ENCODE peak calls at places on chromosomes 2 and 18, in ten cellular contexts. One of them, this sample, is unnamed.

GRCh38 chr2:31788273-31788672 is 207.5 kb upstream of the SRD5A2 start:
- DNase-seq in PC-9: no peak
- DNase-seq in esophagus squamous epithelium: no peak
- DNase-seq in choroid plexus epithelial cell: no peak
- DNase-seq in kidney: no peak
- DNase-seq in endothelial cell of umbilical vein: no peak
- DNase-seq in left ventricle myocardium inferior: no peak
- DNase-seq in lower lobe of right lung: no peak
- DNase-seq in A673: no peak
- DNase-seq in fibroblast of the aortic adventitia: no peak
- DNase-seq in this sample: no peak

GRCh38 chr2:160324161-160324768 is 124.2 kb upstream of the ITGB6 start:
- DNase-seq in PC-9: no peak
- DNase-seq in esophagus squamous epithelium: no peak
- DNase-seq in choroid plexus epithelial cell: peak
- DNase-seq in kidney: peak
- DNase-seq in endothelial cell of umbilical vein: peak
- DNase-seq in left ventricle myocardium inferior: peak
- DNase-seq in lower lobe of right lung: peak
- DNase-seq in A673: peak
- DNase-seq in fibroblast of the aortic adventitia: peak
- DNase-seq in this sample: no peak

GRCh38 chr18:78779996-78780718 is 199.5 kb upstream of the SALL3 start:
- DNase-seq in PC-9: no peak
- DNase-seq in esophagus squamous epithelium: no peak
- DNase-seq in choroid plexus epithelial cell: no peak
- DNase-seq in kidney: no peak
- DNase-seq in endothelial cell of umbilical vein: no peak
- DNase-seq in left ventricle myocardium inferior: no peak
- DNase-seq in lower lobe of right lung: no peak
- DNase-seq in A673: no peak
- DNase-seq in fibroblast of the aortic adventitia: no peak
- DNase-seq in this sample: no peak

GRCh38 chr2:120865656-120866055 is 130.0 kb downstream of the GLI2 start:
- DNase-seq in PC-9: no peak
- DNase-seq in esophagus squamous epithelium: no peak
- DNase-seq in choroid plexus epithelial cell: no peak
- DNase-seq in kidney: no peak
- DNase-seq in endothelial cell of umbilical vein: no peak
- DNase-seq in left ventricle myocardium inferior: no peak
- DNase-seq in lower lobe of right lung: peak
- DNase-seq in A673: no peak
- DNase-seq in fibroblast of the aortic adventitia: no peak
- DNase-seq in this sample: no peak

GRCh38 chr18:26874283-26874682 is 8.8 kb upstream of the AQP4 start:
- DNase-seq in PC-9: no peak
- DNase-seq in esophagus squamous epithelium: no peak
- DNase-seq in choroid plexus epithelial cell: no peak
- DNase-seq in kidney: no peak
- DNase-seq in endothelial cell of umbilical vein: no peak
- DNase-seq in left ventricle myocardium inferior: no peak
- DNase-seq in lower lobe of right lung: no peak
- DNase-seq in A673: no peak
- DNase-seq in fibroblast of the aortic adventitia: no peak
- DNase-seq in this sample: no peak

GRCh38 chr18:14945286-14945685 is 197.3 kb downstream of the ANKRD30B start:
- DNase-seq in PC-9: no peak
- DNase-seq in esophagus squamous epithelium: no peak
- DNase-seq in choroid plexus epithelial cell: no peak
- DNase-seq in kidney: peak
- DNase-seq in endothelial cell of umbilical vein: no peak
- DNase-seq in left ventricle myocardium inferior: no peak
- DNase-seq in lower lobe of right lung: no peak
- DNase-seq in A673: no peak
- DNase-seq in fibroblast of the aortic adventitia: no peak
- DNase-seq in this sample: no peak

GRCh38 chr2:96409543-96410184 is 74.1 kb downstream of the NCAPH start:
- DNase-seq in PC-9: no peak
- DNase-seq in esophagus squamous epithelium: no peak
- DNase-seq in choroid plexus epithelial cell: peak
- DNase-seq in kidney: no peak
- DNase-seq in endothelial cell of umbilical vein: no peak
- DNase-seq in left ventricle myocardium inferior: peak
- DNase-seq in lower lobe of right lung: no peak
- DNase-seq in A673: peak
- DNase-seq in fibroblast of the aortic adventitia: peak
- DNase-seq in this sample: no peak

GRCh38 chr2:239154971-239155805 is 245.6 kb downstream of the HDAC4 start:
- DNase-seq in PC-9: no peak
- DNase-seq in esophagus squamous epithelium: no peak
- DNase-seq in choroid plexus epithelial cell: no peak
- DNase-seq in kidney: peak
- DNase-seq in endothelial cell of umbilical vein: no peak
- DNase-seq in left ventricle myocardium inferior: peak
- DNase-seq in lower lobe of right lung: peak
- DNase-seq in A673: no peak
- DNase-seq in fibroblast of the aortic adventitia: no peak
- DNase-seq in this sample: no peak

GRCh38 chr2:231707625-231708049 is 688 bp upstream of the PTMA start:
- DNase-seq in PC-9: peak
- DNase-seq in esophagus squamous epithelium: peak
- DNase-seq in choroid plexus epithelial cell: peak
- DNase-seq in kidney: no peak
- DNase-seq in endothelial cell of umbilical vein: peak
- DNase-seq in left ventricle myocardium inferior: peak
- DNase-seq in lower lobe of right lung: no peak
- DNase-seq in A673: no peak
- DNase-seq in fibroblast of the aortic adventitia: peak
- DNase-seq in this sample: no peak

GRCh38 chr2:70248145-70248809 is at the start of gene TIA1:
- DNase-seq in PC-9: peak
- DNase-seq in esophagus squamous epithelium: peak
- DNase-seq in choroid plexus epithelial cell: peak
- DNase-seq in kidney: peak
- DNase-seq in endothelial cell of umbilical vein: peak
- DNase-seq in left ventricle myocardium inferior: peak
- DNase-seq in lower lobe of right lung: peak
- DNase-seq in A673: peak
- DNase-seq in fibroblast of the aortic adventitia: peak
- DNase-seq in this sample: peak

GRCh38 chr2:138649571-138649970 is 130.6 kb downstream of the NXPH2 start:
- DNase-seq in PC-9: no peak
- DNase-seq in esophagus squamous epithelium: no peak
- DNase-seq in choroid plexus epithelial cell: no peak
- DNase-seq in kidney: no peak
- DNase-seq in endothelial cell of umbilical vein: no peak
- DNase-seq in left ventricle myocardium inferior: no peak
- DNase-seq in lower lobe of right lung: no peak
- DNase-seq in A673: no peak
- DNase-seq in fibroblast of the aortic adventitia: no peak
- DNase-seq in this sample: no peak

DNA sequence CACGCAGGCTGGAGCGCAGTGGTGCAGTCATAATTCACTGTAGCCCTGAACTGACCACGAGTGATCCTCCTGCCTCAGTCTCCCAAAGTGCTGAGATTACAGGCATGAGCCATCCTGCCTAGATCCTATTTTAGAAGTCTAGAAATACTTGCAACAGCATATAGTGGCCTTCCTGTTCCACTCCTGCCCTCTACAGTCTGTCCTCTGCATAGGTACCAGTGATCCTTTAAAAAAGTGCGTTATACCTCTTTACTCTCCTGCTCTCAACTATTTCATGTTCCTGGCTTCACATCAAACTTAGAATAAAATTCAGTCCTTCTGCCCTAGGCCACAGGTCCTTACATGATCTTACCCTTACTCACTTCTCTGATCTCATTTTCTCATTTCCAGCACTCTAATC is 6.0 kb downstream of the COMMD1 start:
- DNase-seq in PC-9: no peak
- DNase-seq in esophagus squamous epithelium: no peak
- DNase-seq in choroid plexus epithelial cell: peak
- DNase-seq in kidney: no peak
- DNase-seq in endothelial cell of umbilical vein: no peak
- DNase-seq in left ventricle myocardium inferior: no peak
- DNase-seq in lower lobe of right lung: no peak
- DNase-seq in A673: no peak
- DNase-seq in fibroblast of the aortic adventitia: no peak
- DNase-seq in this sample: no peak
- TF ChIP-seq CTCF in PC-9: no peak
- TF ChIP-seq CTCF in esophagus squamous epithelium: no peak
- TF ChIP-seq CTCF in choroid plexus epithelial cell: peak
- TF ChIP-seq CTCF in kidney: peak
- TF ChIP-seq CTCF in endothelial cell of umbilical vein: no peak
- TF ChIP-seq CTCF in left ventricle myocardium inferior: peak
- TF ChIP-seq CTCF in lower lobe of right lung: no peak
- TF ChIP-seq CTCF in A673: peak
- TF ChIP-seq CTCF in fibroblast of the aortic adventitia: peak
- TF ChIP-seq CTCF in this sample: peak

DNA sequence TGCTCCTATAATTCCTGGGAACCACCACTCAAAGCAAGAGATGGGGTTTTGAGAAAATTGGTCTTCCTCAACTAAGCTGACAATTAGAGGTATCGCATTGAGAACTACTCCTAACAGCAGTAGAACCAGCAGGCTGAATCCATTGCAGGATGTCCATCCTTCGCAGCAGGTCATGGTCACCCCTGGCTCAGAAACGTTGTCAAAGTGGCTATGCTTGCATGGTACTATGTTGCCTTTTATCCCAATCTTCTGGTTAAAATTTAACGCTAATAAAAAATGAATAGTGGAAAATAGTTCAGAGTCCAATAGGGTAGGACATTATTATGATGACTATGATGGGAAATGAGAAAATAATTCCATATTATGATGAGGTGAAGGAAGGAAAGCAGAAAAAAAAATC is at the start of gene TM4SF20:
- DNase-seq in PC-9: no peak
- DNase-seq in esophagus squamous epithelium: no peak
- DNase-seq in choroid plexus epithelial cell: no peak
- DNase-seq in kidney: no peak
- DNase-seq in endothelial cell of umbilical vein: no peak
- DNase-seq in left ventricle myocardium inferior: no peak
- DNase-seq in lower lobe of right lung: no peak
- DNase-seq in A673: no peak
- DNase-seq in fibroblast of the aortic adventitia: no peak
- DNase-seq in this sample: no peak
- H3K4me3 ChIP-seq in PC-9: no peak
- H3K4me3 ChIP-seq in esophagus squamous epithelium: no peak
- H3K4me3 ChIP-seq in choroid plexus epithelial cell: no peak
- H3K4me3 ChIP-seq in kidney: no peak
- H3K4me3 ChIP-seq in endothelial cell of umbilical vein: no peak
- H3K4me3 ChIP-seq in left ventricle myocardium inferior: no peak
- H3K4me3 ChIP-seq in lower lobe of right lung: no peak
- H3K4me3 ChIP-seq in A673: no peak
- H3K4me3 ChIP-seq in fibroblast of the aortic adventitia: no peak
- H3K4me3 ChIP-seq in this sample: no peak

DNA sequence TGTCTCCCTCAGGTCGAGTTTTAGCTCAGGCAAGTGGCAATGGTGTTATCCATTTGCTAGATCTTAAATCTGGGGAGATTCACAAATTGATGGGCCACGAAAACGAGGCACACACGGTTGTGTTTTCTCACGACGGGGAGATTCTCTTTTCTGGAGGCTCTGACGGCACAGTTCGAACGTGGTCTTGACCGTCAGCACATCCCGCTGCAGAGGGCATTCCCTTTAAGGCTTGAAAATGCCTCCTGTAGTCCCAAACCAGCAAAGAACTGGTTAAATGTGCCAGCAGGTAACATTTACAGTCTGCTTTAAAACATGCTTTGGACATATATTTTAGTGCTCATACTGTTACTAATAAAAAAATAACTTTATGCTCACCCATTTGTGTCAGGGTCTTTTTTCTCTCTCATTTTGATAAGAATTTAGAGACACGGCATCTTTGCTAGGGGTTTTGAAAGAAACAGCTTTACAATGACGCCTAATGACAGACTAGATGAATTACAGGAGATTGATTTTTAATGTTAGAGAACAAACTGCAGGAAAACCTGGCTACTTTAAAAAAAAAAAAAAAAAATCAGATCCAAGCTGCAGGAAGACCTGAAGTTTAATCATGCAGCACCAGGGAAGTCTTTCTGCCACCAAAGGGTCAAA is 602 bp upstream of the VWC2L start:
- DNase-seq in PC-9: no peak
- DNase-seq in esophagus squamous epithelium: no peak
- DNase-seq in choroid plexus epithelial cell: no peak
- DNase-seq in kidney: no peak
- DNase-seq in endothelial cell of umbilical vein: no peak
- DNase-seq in left ventricle myocardium inferior: no peak
- DNase-seq in lower lobe of right lung: no peak
- DNase-seq in A673: no peak
- DNase-seq in fibroblast of the aortic adventitia: no peak
- DNase-seq in this sample: no peak
- TF ChIP-seq CTCF in PC-9: no peak
- TF ChIP-seq CTCF in esophagus squamous epithelium: no peak
- TF ChIP-seq CTCF in choroid plexus epithelial cell: no peak
- TF ChIP-seq CTCF in kidney: no peak
- TF ChIP-seq CTCF in endothelial cell of umbilical vein: no peak
- TF ChIP-seq CTCF in left ventricle myocardium inferior: no peak
- TF ChIP-seq CTCF in lower lobe of right lung: no peak
- TF ChIP-seq CTCF in A673: no peak
- TF ChIP-seq CTCF in fibroblast of the aortic adventitia: no peak
- TF ChIP-seq CTCF in this sample: no peak

GRCh38 chr2:150483532-150483931 is 3.9 kb downstream of the RND3 start:
- DNase-seq in PC-9: no peak
- DNase-seq in esophagus squamous epithelium: no peak
- DNase-seq in choroid plexus epithelial cell: no peak
- DNase-seq in kidney: no peak
- DNase-seq in endothelial cell of umbilical vein: no peak
- DNase-seq in left ventricle myocardium inferior: no peak
- DNase-seq in lower lobe of right lung: no peak
- DNase-seq in A673: no peak
- DNase-seq in fibroblast of the aortic adventitia: peak
- DNase-seq in this sample: no peak

GRCh38 chr2:150484006-150484405 is 3.5 kb downstream of the RND3 start:
- DNase-seq in PC-9: peak
- DNase-seq in esophagus squamous epithelium: no peak
- DNase-seq in choroid plexus epithelial cell: no peak
- DNase-seq in kidney: no peak
- DNase-seq in endothelial cell of umbilical vein: peak
- DNase-seq in left ventricle myocardium inferior: no peak
- DNase-seq in lower lobe of right lung: no peak
- DNase-seq in A673: no peak
- DNase-seq in fibroblast of the aortic adventitia: peak
- DNase-seq in this sample: no peak

GRCh38 chr2:150485871-150486538 is 1.5 kb downstream of the RND3 start:
- DNase-seq in PC-9: peak
- DNase-seq in esophagus squamous epithelium: no peak
- DNase-seq in choroid plexus epithelial cell: peak
- DNase-seq in kidney: peak
- DNase-seq in endothelial cell of umbilical vein: peak
- DNase-seq in left ventricle myocardium inferior: peak
- DNase-seq in lower lobe of right lung: peak
- DNase-seq in A673: peak
- DNase-seq in fibroblast of the aortic adventitia: peak
- DNase-seq in this sample: no peak

GRCh38 chr2:150485114-150485870 is 2.2 kb downstream of the RND3 start:
- DNase-seq in PC-9: peak
- DNase-seq in esophagus squamous epithelium: no peak
- DNase-seq in choroid plexus epithelial cell: peak
- DNase-seq in kidney: peak
- DNase-seq in endothelial cell of umbilical vein: peak
- DNase-seq in left ventricle myocardium inferior: peak
- DNase-seq in lower lobe of right lung: peak
- DNase-seq in A673: peak
- DNase-seq in fibroblast of the aortic adventitia: peak
- DNase-seq in this sample: no peak

GRCh38 chr2:150484461-150484931 is 3.0 kb downstream of the RND3 start:
- DNase-seq in PC-9: no peak
- DNase-seq in esophagus squamous epithelium: no peak
- DNase-seq in choroid plexus epithelial cell: peak
- DNase-seq in kidney: no peak
- DNase-seq in endothelial cell of umbilical vein: peak
- DNase-seq in left ventricle myocardium inferior: no peak
- DNase-seq in lower lobe of right lung: no peak
- DNase-seq in A673: no peak
- DNase-seq in fibroblast of the aortic adventitia: peak
- DNase-seq in this sample: no peak
- H3K4me3 ChIP-seq in PC-9: peak
- H3K4me3 ChIP-seq in esophagus squamous epithelium: peak
- H3K4me3 ChIP-seq in choroid plexus epithelial cell: peak
- H3K4me3 ChIP-seq in kidney: peak
- H3K4me3 ChIP-seq in endothelial cell of umbilical vein: peak
- H3K4me3 ChIP-seq in left ventricle myocardium inferior: peak
- H3K4me3 ChIP-seq in lower lobe of right lung: peak
- H3K4me3 ChIP-seq in A673: peak
- H3K4me3 ChIP-seq in fibroblast of the aortic adventitia: peak
- H3K4me3 ChIP-seq in this sample: peak